ENCODE peak calls at places on chromosomes 13 and 19, in six cellular contexts. M, H, Q, Z, W and S are unnamed samples.

GRCh38 chr19:10001899-10002298 is 8.4 kb downstream of the COL5A3 start:
- DNase-seq in Q (peak; percentile 66), H (no peak), Z (no peak), M (peak; percentile 17), W (peak; percentile 17), S (no peak)

GRCh38 chr13:114130708-114131580 is 1.5 kb downstream of the RASA3 start:
- DNase-seq in Z (no peak), H (peak; percentile 85), Q (peak; percentile 95), W (peak; percentile 68), M (peak; percentile 82), S (peak; percentile 87)

GRCh38 chr13:74061939-74062595 is 72.1 kb downstream of the KLF12 start:
- DNase-seq in H (peak; percentile 75), M (peak; percentile 50), Z (peak; percentile 55), W (no peak), Q (peak; percentile 59), S (no peak)

GRCh38 chr19:48271531-48272151 is 1.8 kb downstream of the ZNF114 start:
- DNase-seq in W (peak; percentile 76), Z (no peak), M (peak; percentile 50), H (no peak), Q (peak; percentile 60), S (no peak)

GRCh38 chr19:49442354-49442753 is 1.0 kb upstream of the SLC17A7 start:
- DNase-seq in M (no peak), H (no peak), Z (no peak), Q (peak; percentile 36), W (peak; percentile 67), S (no peak)

GRCh38 chr13:27379694-27380596 is 44.5 kb upstream of the GTF3A start:
- DNase-seq in M (no peak), Q (peak; percentile 78), W (peak; percentile 83), H (peak; percentile 76), Z (no peak), S (no peak)

GRCh38 chr19:45211751-45212381 is 33.3 kb downstream of the BLOC1S3 start:
- DNase-seq in M (no peak), H (no peak), Z (no peak), Q (no peak), W (no peak), S (no peak)

GRCh38 chr13:36966404-36966803 is 32.7 kb downstream of the ALG5 start:
- DNase-seq in Z (no peak), W (no peak), M (no peak), H (no peak), Q (no peak), S (no peak)

GRCh38 chr13:28540612-28541011 is 45.7 kb upstream of the FLT1 start:
- DNase-seq in Q (no peak), H (no peak), W (no peak), Z (no peak), M (no peak), S (no peak)

GRCh38 chr19:29524201-29524911 is 1.4 kb upstream of the VSTM2B start:
- DNase-seq in H (no peak), W (peak; percentile 74), Z (no peak), M (no peak), Q (peak; percentile 9), S (no peak)

GRCh38 chr19:45547965-45548609 is 36.5 kb downstream of the OPA3 start:
- DNase-seq in H (no peak), W (no peak), Q (peak; percentile 86), Z (no peak), M (peak; percentile 41), S (no peak)

GRCh38 chr19:4477034-4477801 is 5.1 kb downstream of the HDGFL2 start:
- DNase-seq in M (no peak), Z (no peak), W (no peak), Q (no peak), H (no peak), S (no peak)

GRCh38 chr13:40758811-40759210 is 12.2 kb downstream of the MRPS31 start:
- DNase-seq in H (no peak), Q (no peak), M (no peak), W (no peak), Z (no peak), S (no peak)

GRCh38 chr13:32426981-32427851 is 714 bp downstream of the N4BP2L1 start:
- DNase-seq in W (peak; percentile 74), Z (no peak), H (peak; percentile 78), M (no peak), Q (peak; percentile 62), S (no peak)

GRCh38 chr13:99982021-99982740 is 597 bp downstream of the ZIC2 start:
- DNase-seq in H (no peak), Z (no peak), Q (peak; percentile 52), M (no peak), W (peak; percentile 77), S (no peak)

GRCh38 chr13:99978781-99979452 is 2.7 kb upstream of the ZIC2 start:
- DNase-seq in Z (no peak), H (no peak), W (peak; percentile 92), M (no peak), Q (no peak), S (no peak)

GRCh38 chr13:99981115-99982020 is at the start of gene ZIC2:
- DNase-seq in M (no peak), Q (peak; percentile 63), H (peak; percentile 73), Z (no peak), W (peak; percentile 96), S (no peak)

GRCh38 chr13:99979453-99980200 is 2.0 kb upstream of the ZIC2 start:
- DNase-seq in H (peak; percentile 45), W (peak; percentile 79), Q (peak; percentile 29), M (no peak), Z (no peak), S (no peak)

DNA sequence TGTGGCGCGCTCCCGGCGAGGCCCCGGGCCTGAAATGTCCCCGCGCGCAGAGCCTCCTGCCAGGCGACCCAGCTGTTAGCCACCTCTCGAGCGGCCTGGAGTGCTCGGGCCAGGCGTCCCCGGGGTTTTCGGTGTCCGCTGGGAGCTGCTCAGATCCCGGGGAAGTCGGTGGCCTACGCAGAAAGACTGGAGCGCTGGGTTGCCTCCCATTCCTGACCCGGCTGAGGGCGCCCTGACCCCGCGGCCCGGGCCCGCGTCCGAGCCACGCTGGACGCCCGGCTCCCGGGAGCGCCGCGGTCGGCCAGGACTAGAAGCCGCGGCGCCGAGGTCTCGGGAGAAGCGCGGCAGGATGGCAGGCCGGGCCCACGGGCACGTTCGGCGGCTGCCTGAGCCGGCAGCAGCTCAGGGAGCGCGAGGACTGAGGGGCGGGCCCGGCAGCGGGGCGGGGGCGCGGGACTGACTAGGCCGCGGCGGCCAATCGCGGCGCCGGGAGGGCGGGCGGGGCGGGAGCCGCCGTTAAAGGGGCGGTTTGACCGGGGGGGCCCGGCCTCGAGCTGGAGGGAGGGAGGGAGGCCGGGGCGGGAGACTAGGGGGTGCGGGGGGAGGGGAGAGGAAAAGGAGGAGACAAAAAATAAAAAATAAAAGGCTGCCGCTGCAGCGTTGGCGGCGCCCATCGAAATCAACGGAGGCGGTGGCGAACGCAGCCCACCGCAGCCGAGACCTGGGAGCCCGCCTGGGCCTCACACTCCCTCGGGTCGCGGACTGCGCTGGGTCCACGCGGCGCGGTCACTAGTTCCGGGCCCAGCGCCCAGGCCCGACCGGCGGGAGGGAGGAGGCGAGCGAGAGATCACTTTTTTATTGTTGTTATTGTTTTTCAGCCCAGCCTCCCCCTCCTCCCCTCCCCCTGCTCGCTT is 1.1 kb upstream of the ZIC2 start:
- DNase-seq in H (peak; percentile 86), M (peak; percentile 51), Z (no peak), W (peak; percentile 96), Q (peak; percentile 86), S (no peak)
- TF ChIP-seq EZH2 in H (no peak), M (no peak), Z (no peak), W (no peak), Q (no peak), S (no peak)

GRCh38 chr13:98208606-98209005 is 31.5 kb upstream of the RNF113B start:
- DNase-seq in W (no peak), M (no peak), Q (peak; percentile 15), Z (no peak), H (no peak), S (no peak)

GRCh38 chr13:98204546-98204945 is 27.5 kb upstream of the RNF113B start:
- DNase-seq in W (no peak), Z (no peak), H (no peak), M (no peak), Q (no peak), S (no peak)

GRCh38 chr13:98203641-98204326 is 26.7 kb upstream of the RNF113B start:
- DNase-seq in Q (peak; percentile 58), M (no peak), H (no peak), W (no peak), Z (no peak), S (no peak)

GRCh38 chr13:98207411-98207810 is 30.3 kb upstream of the RNF113B start:
- DNase-seq in M (no peak), W (no peak), Z (no peak), H (no peak), Q (peak; percentile 48), S (no peak)

DNA sequence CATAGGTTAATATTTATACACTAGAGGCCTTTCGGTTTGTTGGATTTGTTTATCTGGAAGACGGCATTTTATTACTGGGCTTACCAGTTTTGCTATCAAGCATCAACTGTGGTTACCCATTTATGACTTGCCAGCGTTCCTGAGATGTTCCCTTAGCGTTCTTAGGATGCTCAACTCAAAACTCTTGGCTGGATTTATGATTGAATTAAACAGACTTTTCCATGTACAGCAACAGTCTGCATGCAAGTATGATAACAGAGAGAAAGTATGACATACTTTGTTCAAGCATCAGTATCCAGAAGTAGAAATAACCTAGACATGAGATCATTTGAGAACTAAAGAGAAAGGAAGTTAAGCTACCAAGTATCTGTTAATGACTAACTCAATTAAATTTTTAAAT is 29.9 kb upstream of the RNF113B start:
- DNase-seq in W (no peak), H (no peak), Q (peak; percentile 91), Z (no peak), M (peak; percentile 88), S (no peak)
- H3K9ac ChIP-seq in W (no peak overlapping the region), H (no peak overlapping the region), Q (peak overlapping the region; percentile 36), Z (no peak overlapping the region), M (no peak overlapping the region), S (no peak overlapping the region)

DNA sequence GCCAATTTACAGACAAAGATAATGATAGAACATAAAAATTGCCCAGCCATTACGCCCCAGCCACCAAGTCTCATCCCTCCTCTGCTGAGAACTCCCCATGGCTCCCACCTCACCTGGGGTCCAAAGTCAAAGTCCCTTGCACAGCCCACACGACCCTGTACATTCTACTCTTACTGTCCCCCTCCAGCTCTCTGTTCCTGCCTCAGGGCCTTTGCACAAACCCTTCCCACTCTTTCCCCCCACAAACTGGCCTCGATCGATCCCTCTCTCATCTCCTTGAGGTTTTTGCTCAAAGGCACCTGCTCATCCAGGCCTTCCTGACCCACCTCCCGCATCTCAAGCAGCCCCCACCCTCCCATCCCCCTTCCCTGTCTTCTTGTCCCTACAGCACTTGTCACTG is 1.3 kb downstream of the DOCK6 start:
- DNase-seq in M (no peak), H (no peak), W (no peak), Q (no peak), Z (no peak), S (no peak)
- H3K4me3 ChIP-seq in M (no peak overlapping the region), H (no peak overlapping the region), W (peak overlapping the region; percentile 96), Q (no peak overlapping the region), Z (no peak overlapping the region), S (no peak overlapping the region)

DNA sequence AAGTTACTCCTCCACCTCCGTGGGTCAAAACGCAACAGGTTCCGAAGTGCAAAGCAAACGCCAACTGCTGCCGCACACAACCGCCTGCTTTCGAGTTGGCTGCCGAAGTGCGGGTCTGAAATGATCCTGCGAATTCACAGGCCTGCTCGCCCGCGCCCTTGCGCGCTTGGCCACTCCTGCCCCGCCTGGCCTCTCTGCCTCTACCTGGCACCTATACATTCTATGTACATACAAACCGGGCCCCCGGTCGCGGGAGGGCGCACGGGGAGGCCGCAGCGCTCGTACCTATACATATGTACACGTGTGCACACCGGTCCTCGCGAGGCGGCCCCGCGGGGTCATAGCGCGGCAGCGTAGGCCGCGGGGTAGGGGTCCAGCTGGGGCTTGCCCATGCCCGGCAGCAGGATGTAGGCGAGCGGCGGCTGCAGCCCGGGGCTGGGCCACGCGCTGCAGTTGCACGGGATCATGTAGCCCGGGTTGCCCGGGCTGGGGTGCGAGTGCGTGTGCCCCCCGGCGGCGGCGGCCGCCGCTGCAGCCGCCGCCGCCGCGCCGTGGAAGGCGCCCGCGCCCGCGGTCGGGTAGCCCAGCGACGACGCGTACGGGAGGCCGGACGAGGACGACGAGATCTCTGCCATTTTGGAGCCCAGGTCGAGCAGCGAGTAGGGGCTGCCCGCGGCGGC is 1.3 kb downstream of the SOX21 start:
- DNase-seq in W (peak; percentile 77), Q (peak; percentile 27), H (no peak), M (no peak), Z (no peak), S (no peak)
- TF ChIP-seq EZH2 in W (peak; percentile 55), Q (peak; percentile 85), H (no peak), M (peak; percentile 98), Z (no peak), S (no peak)